ENCODE peak calls at places on chromosomes 5 and 9, in seven cellular contexts. V is SW 1271; K is thyroid gland; W is cardiac fibroblast; O is activated CD8-positive, alpha-beta memory T cell treated with anti-CD3 and anti-CD28 coated beads, Interleukin-2, amount 10 ng/mL, durations not matched to agents 7 days and 5 days; F is GM04504; Z is hypothalamus. S is an unnamed sample.

GRCh38 chr5:119751734-119752094 is 122.4 kb downstream of the FAM170A start:
- DNase-seq in V (no peak), K (no peak), W (no peak), O (no peak), F (no peak), Z (no peak), S (no peak)

GRCh38 chr5:124580925-124581821 is 165.3 kb downstream of the ZNF608 start:
- DNase-seq in V (no peak), K (no peak), W (no peak), O (no peak), F (no peak), Z (no peak), S (no peak)

GRCh38 chr5:147373328-147373727 is 136.5 kb downstream of the DPYSL3 start:
- DNase-seq in V (no peak), K (no peak), W (no peak), O (no peak), F (no peak), Z (no peak), S (no peak)

GRCh38 chr9:115362101-115362500 is 244.1 kb upstream of the TNC start:
- DNase-seq in V (no peak), K (no peak), W (no peak), O (no peak), F (no peak), Z (no peak), S (no peak)

GRCh38 chr5:11268894-11269293 is 507.9 kb upstream of the DAP start:
- DNase-seq in V (no peak), K (peak; percentile 66), W (no peak), O (no peak), F (no peak), Z (no peak), S (no peak)

GRCh38 chr9:114433720-114434255 is 46.0 kb upstream of the AKNA start:
- DNase-seq in V (no peak), K (no peak), W (no peak), O (peak; percentile 52), F (no peak), Z (no peak), S (no peak)

GRCh38 chr5:98635631-98636030 is 137.8 kb upstream of the RGMB start:
- DNase-seq in V (no peak), K (no peak), W (peak; percentile 14), O (no peak), F (peak; percentile 29), Z (no peak), S (no peak)

GRCh38 chr9:35367451-35367850 is 122.5 kb upstream of the RUSC2 start:
- DNase-seq in V (no peak), K (no peak), W (peak; percentile 87), O (no peak), F (peak; percentile 69), Z (no peak), S (no peak)

GRCh38 chr9:84642618-84643017 is 26.9 kb upstream of the NTRK2 start:
- DNase-seq in V (no peak), K (no peak), W (no peak), O (no peak), F (no peak), Z (no peak), S (no peak)

GRCh38 chr9:95528908-95529502 is 12.2 kb upstream of the PTCH1 start:
- DNase-seq in V (no peak), K (no peak), W (no peak), O (no peak), F (no peak), Z (no peak), S (no peak)

GRCh38 chr5:177426566-177427210 is at the start of gene GRK6:
- DNase-seq in V (no peak), K (peak; percentile 58), W (peak; percentile 37), O (peak; percentile 83), F (no peak), Z (no peak), S (no peak)

GRCh38 chr5:54301215-54301614 is 9.2 kb downstream of the ARL15 start:
- DNase-seq in V (no peak), K (no peak), W (peak; percentile 30), O (no peak), F (no peak), Z (no peak), S (no peak)

GRCh38 chr9:95793924-95794828 is 81.3 kb upstream of the ERCC6L2 start:
- DNase-seq in V (peak; percentile 49), K (no peak), W (peak; percentile 97), O (no peak), F (peak; percentile 95), Z (no peak), S (no peak)

GRCh38 chr9:99870126-99870525 is 36.3 kb upstream of the STX17 start:
- DNase-seq in V (no peak), K (no peak), W (peak; percentile 60), O (no peak), F (peak; percentile 24), Z (no peak), S (no peak)

GRCh38 chr9:114693248-114693895 is 11.4 kb upstream of the TEX48 start:
- DNase-seq in V (no peak), K (no peak), W (no peak), O (no peak), F (no peak), Z (no peak), S (no peak)

GRCh38 chr9:104961238-104961637 is 33.3 kb upstream of the ABCA1 start:
- DNase-seq in V (peak; percentile 56), K (no peak), W (peak; percentile 75), O (peak; percentile 74), F (no peak), Z (no peak), S (no peak)

GRCh38 chr9:87644659-87645058 is 81.3 kb upstream of the CTSL start:
- DNase-seq in V (no peak), K (no peak), W (no peak), O (no peak), F (no peak), Z (no peak), S (no peak)

GRCh38 chr5:14534773-14535172 is 46.8 kb upstream of the OTULINL start:
- DNase-seq in V (no peak), K (peak; percentile 26), W (no peak), O (no peak), F (no peak), Z (no peak), S (no peak)

GRCh38 chr5:158139161-158139560 is 280.2 kb upstream of the CLINT1 start:
- DNase-seq in V (no peak), K (no peak), W (peak; percentile 53), O (no peak), F (peak; percentile 42), Z (no peak), S (no peak)

GRCh38 chr9:111233963-111234362 is 96.1 kb downstream of the OR2K2 start:
- DNase-seq in V (no peak), K (no peak), W (no peak), O (no peak), F (no peak), Z (no peak), S (no peak)

GRCh38 chr9:96159596-96159995 is 142.4 kb downstream of the HSD17B3 start:
- DNase-seq in V (no peak), K (no peak), W (no peak), O (no peak), F (no peak), Z (no peak), S (no peak)

GRCh38 chr5:72178910-72179815 is 71.9 kb downstream of the MAP1B start:
- DNase-seq in V (peak; percentile 79), K (peak; percentile 14), W (peak; percentile 95), O (no peak), F (peak; percentile 89), Z (peak; percentile 67), S (no peak)

GRCh38 chr9:75417471-75417870 is 329.2 kb downstream of the OSTF1 start:
- DNase-seq in V (no peak), K (no peak), W (no peak), O (no peak), F (no peak), Z (no peak), S (no peak)